ENCODE peak calls at places on chromosomes 16 and 17, in eight cellular contexts. One of them, this sample, is unnamed.
A peak's percentile ranks its signal among the peaks of the same experiment; 100 is the strongest.

GRCh38 chr17:39196820-39197331 is 593 bp downstream of the CACNB1 start:
- DNase-seq in GM13977: peak; percentile 64
- DNase-seq in CD8-positive, alpha-beta memory T cell: no peak
- DNase-seq in GM10248: no peak
- DNase-seq in erythroblast: no peak
- DNase-seq in stimulated activated CD8-positive, alpha-beta memory T cell treated with anti-CD3 and anti-CD28 coated beads, Interleukin-7, amount 100 ng/mL, for 1 hour: no peak
- DNase-seq in HFFc6: peak; percentile 28
- DNase-seq in SK-N-DZ: no peak
- DNase-seq in this sample: no peak

GRCh38 chr17:80599546-80600305 is 55.1 kb downstream of the RPTOR start:
- DNase-seq in CD8-positive, alpha-beta memory T cell: no peak
- DNase-seq in SK-N-DZ: no peak
- DNase-seq in erythroblast: peak; percentile 42
- DNase-seq in HFFc6: no peak
- DNase-seq in GM10248: no peak
- DNase-seq in stimulated activated CD8-positive, alpha-beta memory T cell treated with anti-CD3 and anti-CD28 coated beads, Interleukin-7, amount 100 ng/mL, for 1 hour: no peak
- DNase-seq in GM13977: no peak
- DNase-seq in this sample: no peak

GRCh38 chr17:55588446-55588845 is 77.2 kb upstream of the SMIM36 start:
- DNase-seq in SK-N-DZ: no peak
- DNase-seq in GM10248: no peak
- DNase-seq in stimulated activated CD8-positive, alpha-beta memory T cell treated with anti-CD3 and anti-CD28 coated beads, Interleukin-7, amount 100 ng/mL, for 1 hour: no peak
- DNase-seq in GM13977: no peak
- DNase-seq in CD8-positive, alpha-beta memory T cell: no peak
- DNase-seq in HFFc6: peak; percentile 57
- DNase-seq in erythroblast: no peak
- DNase-seq in this sample: peak; percentile 48

GRCh38 chr17:8069587-8069860 is 18.0 kb downstream of the ALOX12B start:
- DNase-seq in SK-N-DZ: no peak
- DNase-seq in stimulated activated CD8-positive, alpha-beta memory T cell treated with anti-CD3 and anti-CD28 coated beads, Interleukin-7, amount 100 ng/mL, for 1 hour: no peak
- DNase-seq in HFFc6: no peak
- DNase-seq in GM10248: no peak
- DNase-seq in erythroblast: no peak
- DNase-seq in CD8-positive, alpha-beta memory T cell: no peak
- DNase-seq in GM13977: no peak
- DNase-seq in this sample: no peak

GRCh38 chr16:4261557-4262172 is 11.2 kb downstream of the TFAP4 start:
- DNase-seq in GM13977: peak; percentile 51
- DNase-seq in SK-N-DZ: peak; percentile 65
- DNase-seq in HFFc6: no peak
- DNase-seq in erythroblast: peak; percentile 70
- DNase-seq in CD8-positive, alpha-beta memory T cell: peak; percentile 10
- DNase-seq in GM10248: peak; percentile 49
- DNase-seq in stimulated activated CD8-positive, alpha-beta memory T cell treated with anti-CD3 and anti-CD28 coated beads, Interleukin-7, amount 100 ng/mL, for 1 hour: no peak
- DNase-seq in this sample: no peak

GRCh38 chr17:81071761-81072741 is 37.1 kb downstream of the BAIAP2 start:
- DNase-seq in stimulated activated CD8-positive, alpha-beta memory T cell treated with anti-CD3 and anti-CD28 coated beads, Interleukin-7, amount 100 ng/mL, for 1 hour: no peak
- DNase-seq in erythroblast: no peak
- DNase-seq in CD8-positive, alpha-beta memory T cell: no peak
- DNase-seq in GM10248: no peak
- DNase-seq in GM13977: no peak
- DNase-seq in SK-N-DZ: no peak
- DNase-seq in HFFc6: no peak
- DNase-seq in this sample: no peak

GRCh38 chr17:78325076-78325712 is 34.7 kb downstream of the SOCS3 start:
- DNase-seq in SK-N-DZ: no peak
- DNase-seq in HFFc6: peak; percentile 69
- DNase-seq in CD8-positive, alpha-beta memory T cell: no peak
- DNase-seq in stimulated activated CD8-positive, alpha-beta memory T cell treated with anti-CD3 and anti-CD28 coated beads, Interleukin-7, amount 100 ng/mL, for 1 hour: no peak
- DNase-seq in GM13977: no peak
- DNase-seq in GM10248: no peak
- DNase-seq in erythroblast: no peak
- DNase-seq in this sample: no peak

GRCh38 chr17:82970818-82971610 is 108.4 kb upstream of the METRNL start:
- DNase-seq in GM13977: no peak
- DNase-seq in GM10248: no peak
- DNase-seq in HFFc6: no peak
- DNase-seq in stimulated activated CD8-positive, alpha-beta memory T cell treated with anti-CD3 and anti-CD28 coated beads, Interleukin-7, amount 100 ng/mL, for 1 hour: no peak
- DNase-seq in CD8-positive, alpha-beta memory T cell: no peak
- DNase-seq in SK-N-DZ: no peak
- DNase-seq in erythroblast: no peak
- DNase-seq in this sample: no peak

GRCh38 chr17:19249681-19250080 is 12.5 kb downstream of the EPN2 start:
- DNase-seq in GM13977: no peak
- DNase-seq in erythroblast: no peak
- DNase-seq in stimulated activated CD8-positive, alpha-beta memory T cell treated with anti-CD3 and anti-CD28 coated beads, Interleukin-7, amount 100 ng/mL, for 1 hour: no peak
- DNase-seq in HFFc6: no peak
- DNase-seq in SK-N-DZ: no peak
- DNase-seq in CD8-positive, alpha-beta memory T cell: no peak
- DNase-seq in GM10248: no peak
- DNase-seq in this sample: no peak

GRCh38 chr17:68161644-68162428 is 86.0 kb upstream of the AMZ2 start:
- DNase-seq in CD8-positive, alpha-beta memory T cell: no peak
- DNase-seq in stimulated activated CD8-positive, alpha-beta memory T cell treated with anti-CD3 and anti-CD28 coated beads, Interleukin-7, amount 100 ng/mL, for 1 hour: no peak
- DNase-seq in SK-N-DZ: no peak
- DNase-seq in GM13977: no peak
- DNase-seq in erythroblast: no peak
- DNase-seq in GM10248: no peak
- DNase-seq in HFFc6: no peak
- DNase-seq in this sample: no peak

GRCh38 chr17:77151236-77151635 is 10.5 kb downstream of the SEC14L1 start:
- DNase-seq in HFFc6: no peak
- DNase-seq in stimulated activated CD8-positive, alpha-beta memory T cell treated with anti-CD3 and anti-CD28 coated beads, Interleukin-7, amount 100 ng/mL, for 1 hour: no peak
- DNase-seq in SK-N-DZ: no peak
- DNase-seq in GM13977: no peak
- DNase-seq in erythroblast: no peak
- DNase-seq in GM10248: no peak
- DNase-seq in CD8-positive, alpha-beta memory T cell: no peak
- DNase-seq in this sample: no peak

GRCh38 chr17:1239210-1239609 is 31.0 kb upstream of the BHLHA9 start:
- DNase-seq in erythroblast: no peak
- DNase-seq in SK-N-DZ: no peak
- DNase-seq in CD8-positive, alpha-beta memory T cell: no peak
- DNase-seq in stimulated activated CD8-positive, alpha-beta memory T cell treated with anti-CD3 and anti-CD28 coated beads, Interleukin-7, amount 100 ng/mL, for 1 hour: no peak
- DNase-seq in HFFc6: no peak
- DNase-seq in GM10248: no peak
- DNase-seq in GM13977: no peak
- DNase-seq in this sample: no peak

GRCh38 chr16:4915226-4915761 is 21.7 kb downstream of the PPL start:
- DNase-seq in HFFc6: peak; percentile 80
- DNase-seq in SK-N-DZ: no peak
- DNase-seq in stimulated activated CD8-positive, alpha-beta memory T cell treated with anti-CD3 and anti-CD28 coated beads, Interleukin-7, amount 100 ng/mL, for 1 hour: no peak
- DNase-seq in CD8-positive, alpha-beta memory T cell: no peak
- DNase-seq in GM13977: no peak
- DNase-seq in GM10248: no peak
- DNase-seq in erythroblast: no peak
- DNase-seq in this sample: peak; percentile 68

GRCh38 chr17:27625856-27626255 is 5.1 kb upstream of the LGALS9 start:
- DNase-seq in CD8-positive, alpha-beta memory T cell: no peak
- DNase-seq in stimulated activated CD8-positive, alpha-beta memory T cell treated with anti-CD3 and anti-CD28 coated beads, Interleukin-7, amount 100 ng/mL, for 1 hour: no peak
- DNase-seq in erythroblast: no peak
- DNase-seq in GM10248: no peak
- DNase-seq in HFFc6: no peak
- DNase-seq in SK-N-DZ: no peak
- DNase-seq in GM13977: no peak
- DNase-seq in this sample: no peak

GRCh38 chr16:10971560-10971961 is 27.2 kb downstream of the CLEC16A start:
- DNase-seq in erythroblast: peak; percentile 81
- DNase-seq in GM10248: peak; percentile 48
- DNase-seq in GM13977: no peak
- DNase-seq in SK-N-DZ: peak; percentile 66
- DNase-seq in CD8-positive, alpha-beta memory T cell: no peak
- DNase-seq in HFFc6: peak; percentile 93
- DNase-seq in stimulated activated CD8-positive, alpha-beta memory T cell treated with anti-CD3 and anti-CD28 coated beads, Interleukin-7, amount 100 ng/mL, for 1 hour: no peak
- DNase-seq in this sample: peak; percentile 93

GRCh38 chr17:78933025-78933958 is 8.1 kb upstream of the TIMP2 start:
- DNase-seq in SK-N-DZ: no peak
- DNase-seq in GM13977: peak; percentile 73
- DNase-seq in GM10248: peak; percentile 50
- DNase-seq in erythroblast: no peak
- DNase-seq in CD8-positive, alpha-beta memory T cell: peak; percentile 16
- DNase-seq in stimulated activated CD8-positive, alpha-beta memory T cell treated with anti-CD3 and anti-CD28 coated beads, Interleukin-7, amount 100 ng/mL, for 1 hour: no peak
- DNase-seq in HFFc6: peak; percentile 96
- DNase-seq in this sample: peak; percentile 91

GRCh38 chr16:64996641-64997040 is 125.2 kb downstream of the CDH11 start:
- DNase-seq in GM13977: no peak
- DNase-seq in HFFc6: no peak
- DNase-seq in GM10248: no peak
- DNase-seq in erythroblast: no peak
- DNase-seq in stimulated activated CD8-positive, alpha-beta memory T cell treated with anti-CD3 and anti-CD28 coated beads, Interleukin-7, amount 100 ng/mL, for 1 hour: no peak
- DNase-seq in CD8-positive, alpha-beta memory T cell: no peak
- DNase-seq in SK-N-DZ: no peak
- DNase-seq in this sample: no peak

GRCh38 chr16:81429045-81429521 is 15.5 kb upstream of the CMIP start:
- DNase-seq in SK-N-DZ: peak; percentile 86
- DNase-seq in HFFc6: peak; percentile 50
- DNase-seq in stimulated activated CD8-positive, alpha-beta memory T cell treated with anti-CD3 and anti-CD28 coated beads, Interleukin-7, amount 100 ng/mL, for 1 hour: no peak
- DNase-seq in GM10248: no peak
- DNase-seq in CD8-positive, alpha-beta memory T cell: no peak
- DNase-seq in GM13977: peak; percentile 54
- DNase-seq in erythroblast: peak; percentile 36
- DNase-seq in this sample: peak; percentile 22

GRCh38 chr16:5033256-5034166 is at the start of gene NAGPA:
- DNase-seq in SK-N-DZ: peak; percentile 81
- DNase-seq in GM13977: peak; percentile 94
- DNase-seq in erythroblast: peak; percentile 89
- DNase-seq in HFFc6: peak; percentile 68
- DNase-seq in stimulated activated CD8-positive, alpha-beta memory T cell treated with anti-CD3 and anti-CD28 coated beads, Interleukin-7, amount 100 ng/mL, for 1 hour: peak; percentile 64
- DNase-seq in GM10248: peak; percentile 93
- DNase-seq in CD8-positive, alpha-beta memory T cell: peak; percentile 75
- DNase-seq in this sample: peak; percentile 54

GRCh38 chr16:68079616-68080344 is 5.4 kb upstream of the NFATC3 start:
- DNase-seq in HFFc6: no peak
- DNase-seq in CD8-positive, alpha-beta memory T cell: peak; percentile 55
- DNase-seq in SK-N-DZ: no peak
- DNase-seq in GM13977: no peak
- DNase-seq in stimulated activated CD8-positive, alpha-beta memory T cell treated with anti-CD3 and anti-CD28 coated beads, Interleukin-7, amount 100 ng/mL, for 1 hour: peak; percentile 50
- DNase-seq in erythroblast: peak; percentile 91
- DNase-seq in GM10248: peak; percentile 63
- DNase-seq in this sample: no peak

GRCh38 chr16:81779540-81780320 is 639 bp downstream of the PLCG2 start:
- DNase-seq in HFFc6: no peak
- DNase-seq in GM10248: no peak
- DNase-seq in CD8-positive, alpha-beta memory T cell: no peak
- DNase-seq in stimulated activated CD8-positive, alpha-beta memory T cell treated with anti-CD3 and anti-CD28 coated beads, Interleukin-7, amount 100 ng/mL, for 1 hour: no peak
- DNase-seq in GM13977: no peak
- DNase-seq in erythroblast: peak; percentile 24
- DNase-seq in SK-N-DZ: no peak
- DNase-seq in this sample: no peak

GRCh38 chr16:79767597-79768280 is 167.2 kb upstream of the MAF start:
- DNase-seq in stimulated activated CD8-positive, alpha-beta memory T cell treated with anti-CD3 and anti-CD28 coated beads, Interleukin-7, amount 100 ng/mL, for 1 hour: no peak
- DNase-seq in erythroblast: no peak
- DNase-seq in CD8-positive, alpha-beta memory T cell: no peak
- DNase-seq in GM10248: no peak
- DNase-seq in HFFc6: no peak
- DNase-seq in SK-N-DZ: peak; percentile 7
- DNase-seq in GM13977: no peak
- DNase-seq in this sample: peak; percentile 10

GRCh38 chr17:80786887-80787286 is 204.8 kb upstream of the CHMP6 start:
- DNase-seq in stimulated activated CD8-positive, alpha-beta memory T cell treated with anti-CD3 and anti-CD28 coated beads, Interleukin-7, amount 100 ng/mL, for 1 hour: no peak
- DNase-seq in CD8-positive, alpha-beta memory T cell: no peak
- DNase-seq in GM10248: no peak
- DNase-seq in erythroblast: no peak
- DNase-seq in HFFc6: no peak
- DNase-seq in GM13977: no peak
- DNase-seq in SK-N-DZ: no peak
- DNase-seq in this sample: no peak

This sample was measured in fibroblast of the conjunctiva.